ENCODE peak calls at places on chromosomes 4 and X, in nine cellular contexts. O, M, X, H, Q, F, W, T and P are unnamed samples.

GRCh38 chrX:25558137-25558536 is 542.4 kb upstream of the ARX start:
- DNase-seq in O (no peak), M (no peak), X (no peak), H (no peak), Q (no peak), F (no peak), W (no peak), T (no peak), P (no peak)

GRCh38 chrX:3666975-3667374 is 46.5 kb downstream of the PRKX start:
- DNase-seq in O (no peak), M (no peak), X (no peak), H (no peak), Q (no peak), F (no peak), W (no peak), T (no peak), P (no peak)

GRCh38 chr4:72209600-72209999 is 177.8 kb downstream of the NPFFR2 start:
- DNase-seq in O (no peak), M (peak; percentile 92), X (no peak), H (no peak), Q (no peak), F (no peak), W (no peak), T (no peak), P (no peak)

GRCh38 chr4:156976147-156976546 is 4.5 kb upstream of the PDGFC start:
- DNase-seq in O (no peak), M (peak; percentile 70), X (no peak), H (no peak), Q (peak; percentile 87), F (no peak), W (no peak), T (no peak), P (no peak)

GRCh38 chrX:15804563-15804962 is 14.3 kb downstream of the ZRSR2 start:
- DNase-seq in O (no peak), M (no peak), X (no peak), H (no peak), Q (no peak), F (no peak), W (no peak), T (no peak), P (no peak)

GRCh38 chr4:168743576-168743975 is 246.7 kb downstream of the PALLD start:
- DNase-seq in O (no peak), M (no peak), X (no peak), H (no peak), Q (peak; percentile 85), F (no peak), W (no peak), T (no peak), P (no peak)

GRCh38 chr4:102625232-102625930 is 124.2 kb downstream of the NFKB1 start:
- DNase-seq in O (no peak), M (peak; percentile 54), X (peak; percentile 51), H (no peak), Q (peak; percentile 54), F (peak; percentile 31), W (no peak), T (no peak), P (peak; percentile 41)

GRCh38 chr4:29277381-29277780 is 1442.8 kb upstream of the PCDH7 start:
- DNase-seq in O (no peak), M (peak; percentile 2), X (no peak), H (peak; percentile 26), Q (peak; percentile 68), F (no peak), W (no peak), T (no peak), P (no peak)

GRCh38 chr4:101102114-101102752 is 245.1 kb downstream of the PPP3CA start:
- DNase-seq in O (peak; percentile 41), M (no peak), X (no peak), H (no peak), Q (peak; percentile 87), F (peak; percentile 43), W (no peak), T (peak; percentile 52), P (peak; percentile 39)

GRCh38 chrX:1546601-1547275 is 9.8 kb upstream of the P2RY8 start:
- DNase-seq in O (peak; percentile 15), M (no peak), X (no peak), H (no peak), Q (no peak), F (peak; percentile 22), W (peak; percentile 54), T (no peak), P (peak; percentile 66)

GRCh38 chr4:95061220-95061619 is 303.5 kb downstream of the BMPR1B start:
- DNase-seq in O (no peak), M (no peak), X (no peak), H (no peak), Q (peak; percentile 9), F (no peak), W (no peak), T (no peak), P (no peak)

GRCh38 chrX:56932106-56932505 is 63.2 kb downstream of the SPIN3 start:
- DNase-seq in O (no peak), M (no peak), X (no peak), H (no peak), Q (no peak), F (no peak), W (no peak), T (no peak), P (no peak)

GRCh38 chrX:56745019-56745418 is 16.0 kb downstream of the NBDY start:
- DNase-seq in O (no peak), M (peak; percentile 90), X (no peak), H (peak; percentile 50), Q (peak; percentile 78), F (no peak), W (no peak), T (no peak), P (no peak)

GRCh38 chrX:13864264-13864663 is 47.4 kb upstream of the GPM6B start:
- DNase-seq in O (no peak), M (no peak), X (no peak), H (no peak), Q (peak; percentile 30), F (no peak), W (no peak), T (no peak), P (no peak)

GRCh38 chr4:336099-336892 is 1.3 kb upstream of the ZNF141 start:
- DNase-seq in O (peak; percentile 31), M (no peak), X (peak; percentile 52), H (no peak), Q (no peak), F (peak; percentile 32), W (no peak), T (peak; percentile 54), P (peak; percentile 65)

GRCh38 chr4:65600656-65601055 is 69.6 kb downstream of the EPHA5 start:
- DNase-seq in O (no peak), M (no peak), X (no peak), H (no peak), Q (no peak), F (no peak), W (no peak), T (no peak), P (no peak)

GRCh38 chr4:78656968-78657445 is 105.4 kb downstream of the ANXA3 start:
- DNase-seq in O (no peak), M (no peak), X (no peak), H (no peak), Q (no peak), F (no peak), W (no peak), T (no peak), P (no peak)
- H3K4me3 ChIP-seq in O (no peak overlapping the region), M (no peak overlapping the region), X (no peak overlapping the region), H (no peak overlapping the region), Q (no peak overlapping the region), F (no peak overlapping the region), W (no peak overlapping the region), T (no peak overlapping the region), P (no peak overlapping the region)

DNA sequence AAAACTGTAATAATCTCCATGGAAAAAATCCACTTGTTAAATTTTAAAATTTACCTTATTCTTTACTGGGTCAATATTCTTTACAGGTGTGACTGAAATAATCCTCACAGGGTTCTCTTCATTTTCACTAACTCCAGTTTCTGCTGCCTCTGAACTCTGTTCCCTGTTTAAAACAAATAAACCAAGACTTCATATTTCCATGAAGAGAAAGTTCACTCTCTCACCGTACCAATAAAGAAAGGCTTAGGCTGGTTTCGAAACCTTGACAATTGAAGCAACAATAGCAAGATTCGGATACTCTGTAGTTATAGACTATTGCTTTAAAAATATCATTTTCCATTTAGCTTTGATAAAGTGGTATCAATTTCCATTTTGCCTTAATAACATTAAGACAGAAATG is 135.8 kb downstream of the PDS5A start:
- DNase-seq in O (no peak), M (no peak), X (no peak), H (no peak), Q (no peak), F (no peak), W (no peak), T (no peak), P (no peak)
- H3K36me3 ChIP-seq in O (no peaks in the 10 kb centered on the region), M (peaks cover 13% of the 10 kb centered on the region), X (peaks cover 97% of the 10 kb centered on the region), H (peaks cover 30% of the 10 kb centered on the region), Q (peaks cover 42% of the 10 kb centered on the region), F (peaks cover 54% of the 10 kb centered on the region), W (peaks cover 78% of the 10 kb centered on the region), T (peaks cover 89% of the 10 kb centered on the region), P (peaks cover 95% of the 10 kb centered on the region)

GRCh38 chr4:117784266-117784665 is 250.0 kb upstream of the NDST3 start:
- DNase-seq in O (no peak), M (no peak), X (no peak), H (no peak), Q (no peak), F (no peak), W (no peak), T (no peak), P (no peak)

GRCh38 chr4:117783716-117784115 is 250.6 kb upstream of the NDST3 start:
- DNase-seq in O (no peak), M (peak; percentile 29), X (no peak), H (no peak), Q (peak; percentile 62), F (no peak), W (no peak), T (no peak), P (no peak)

GRCh38 chr4:117786566-117786965 is 247.7 kb upstream of the NDST3 start:
- DNase-seq in O (no peak), M (no peak), X (no peak), H (no peak), Q (no peak), F (no peak), W (no peak), T (no peak), P (no peak)
- H3K27me3 ChIP-seq in O (no peaks in the 10 kb centered on the region), M (no peaks in the 10 kb centered on the region), X (no peaks in the 10 kb centered on the region), H (no peaks in the 10 kb centered on the region), Q (no peaks in the 10 kb centered on the region), F (no peaks in the 10 kb centered on the region), W (no peaks in the 10 kb centered on the region), T (no peaks in the 10 kb centered on the region), P (no peaks in the 10 kb centered on the region)

DNA sequence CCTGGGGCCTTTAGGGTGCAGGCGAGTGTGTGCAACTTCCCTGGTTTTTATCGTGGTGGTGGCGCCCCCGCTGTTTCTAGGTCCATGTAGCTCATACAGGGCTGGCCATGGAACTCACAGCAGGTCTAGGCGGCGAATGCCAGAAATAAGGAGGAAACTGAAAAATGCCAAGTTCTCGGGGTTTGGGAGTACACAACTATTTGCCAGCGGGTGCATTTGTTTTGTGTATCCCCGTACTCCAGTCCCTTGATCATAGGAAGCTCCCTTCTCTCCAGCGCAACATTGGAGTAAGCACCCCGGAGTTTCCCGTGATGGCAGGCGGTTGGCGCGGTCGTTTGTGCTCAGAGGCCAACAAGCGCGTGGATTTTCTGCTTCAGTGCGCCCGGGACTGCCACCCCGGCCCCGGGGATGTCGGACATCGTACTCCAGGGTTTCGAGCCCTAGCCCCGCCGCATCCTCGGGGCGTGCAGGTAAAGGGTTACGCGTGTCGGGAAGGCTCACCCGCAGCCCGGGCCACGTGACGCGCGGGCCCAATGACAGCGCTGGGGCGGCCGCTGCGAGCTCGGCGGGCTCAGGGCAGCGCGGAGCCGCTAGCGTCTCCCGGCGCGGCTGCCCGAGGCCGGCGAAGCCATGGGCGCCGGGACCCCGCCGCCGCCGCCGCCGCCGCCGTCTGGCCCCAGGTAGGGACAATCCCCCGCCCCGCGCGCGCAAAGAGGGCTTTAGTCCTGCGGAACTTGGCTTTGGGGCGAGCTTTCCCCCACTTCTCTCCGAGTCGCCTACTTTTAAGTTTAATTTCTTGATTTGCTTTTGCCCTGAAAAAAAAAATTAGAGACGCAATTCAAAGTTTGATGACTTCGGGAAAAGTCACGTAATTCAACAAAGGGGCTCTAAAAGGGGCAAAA is 209.1 kb downstream of the NWD2 start:
- DNase-seq in O (peak; percentile 84), M (peak; percentile 34), X (peak; percentile 82), H (no peak), Q (no peak), F (peak; percentile 35), W (no peak), T (peak; percentile 60), P (peak; percentile 18)
- H3K4me3 ChIP-seq in O (peak overlapping the region; percentile 57), M (peak overlapping the region; percentile 46), X (peak overlapping the region; percentile 58), H (no peak overlapping the region), Q (peak overlapping the region; percentile 36), F (peak overlapping the region; percentile 51), W (peak overlapping the region; percentile 49), T (peak overlapping the region; percentile 67), P (peak overlapping the region; percentile 63)